ENCODE peak calls at places on chromosome 14, in five cellular contexts. One of them, this sample, is unnamed.
A peak's percentile ranks its signal among the peaks of the same experiment; 100 is the strongest.

GRCh38 chr14:95998656-95999055 is 40.5 kb upstream of the C14orf132 start:
- DNase-seq in BJ: peak; percentile 1
- DNase-seq in A549: no peak
- DNase-seq in heart right ventricle: no peak
- DNase-seq in epithelial cell of esophagus: peak; percentile 35
- DNase-seq in this sample: no peak

GRCh38 chr14:61616524-61617185 is 78.7 kb upstream of the HIF1A start:
- DNase-seq in BJ: no peak
- DNase-seq in A549: no peak
- DNase-seq in heart right ventricle: no peak
- DNase-seq in epithelial cell of esophagus: peak; percentile 56
- DNase-seq in this sample: peak; percentile 67

GRCh38 chr14:50020799-50021198 is 95.6 kb downstream of the VCPKMT start:
- DNase-seq in BJ: no peak
- DNase-seq in A549: no peak
- DNase-seq in heart right ventricle: no peak
- DNase-seq in epithelial cell of esophagus: no peak
- DNase-seq in this sample: no peak

GRCh38 chr14:63308723-63309317 is 9.9 kb downstream of the GPHB5 start:
- DNase-seq in BJ: no peak
- DNase-seq in A549: no peak
- DNase-seq in heart right ventricle: no peak
- DNase-seq in epithelial cell of esophagus: peak; percentile 44
- DNase-seq in this sample: no peak

GRCh38 chr14:53962954-53963490 is 6.4 kb upstream of the BMP4 start:
- DNase-seq in BJ: no peak
- DNase-seq in A549: no peak
- DNase-seq in heart right ventricle: no peak
- DNase-seq in epithelial cell of esophagus: no peak
- DNase-seq in this sample: no peak

GRCh38 chr14:104939666-104940410 is 15.2 kb downstream of the PLD4 start:
- DNase-seq in BJ: no peak
- DNase-seq in A549: no peak
- DNase-seq in heart right ventricle: no peak
- DNase-seq in epithelial cell of esophagus: no peak
- DNase-seq in this sample: no peak

GRCh38 chr14:37081220-37081619 is 91.2 kb downstream of the SLC25A21 start:
- DNase-seq in BJ: no peak
- DNase-seq in A549: no peak
- DNase-seq in heart right ventricle: no peak
- DNase-seq in epithelial cell of esophagus: peak; percentile 98
- DNase-seq in this sample: peak; percentile 69

GRCh38 chr14:89317051-89317691 is 99.9 kb downstream of the FOXN3 start:
- DNase-seq in BJ: no peak
- DNase-seq in A549: no peak
- DNase-seq in heart right ventricle: no peak
- DNase-seq in epithelial cell of esophagus: no peak
- DNase-seq in this sample: no peak

GRCh38 chr14:58243790-58244555 is 670 bp upstream of the PSMA3 start:
- DNase-seq in BJ: no peak
- DNase-seq in A549: peak; percentile 45
- DNase-seq in heart right ventricle: no peak
- DNase-seq in epithelial cell of esophagus: peak; percentile 53
- DNase-seq in this sample: no peak

GRCh38 chr14:69013943-69014782 is 35.1 kb upstream of the ACTN1 start:
- DNase-seq in BJ: no peak
- DNase-seq in A549: no peak
- DNase-seq in heart right ventricle: peak; percentile 18
- DNase-seq in epithelial cell of esophagus: peak; percentile 81
- DNase-seq in this sample: no peak

GRCh38 chr14:51962678-51963077 is 26.7 kb upstream of the RTRAF start:
- DNase-seq in BJ: no peak
- DNase-seq in A549: no peak
- DNase-seq in heart right ventricle: no peak
- DNase-seq in epithelial cell of esophagus: peak; percentile 18
- DNase-seq in this sample: no peak

GRCh38 chr14:82806016-82806415 is 1272.4 kb upstream of the SEL1L start:
- DNase-seq in BJ: no peak
- DNase-seq in A549: no peak
- DNase-seq in heart right ventricle: no peak
- DNase-seq in epithelial cell of esophagus: no peak
- DNase-seq in this sample: no peak

GRCh38 chr14:33837943-33838683 is 112.8 kb downstream of the EGLN3 start:
- DNase-seq in BJ: no peak
- DNase-seq in A549: no peak
- DNase-seq in heart right ventricle: no peak
- DNase-seq in epithelial cell of esophagus: no peak
- DNase-seq in this sample: no peak

GRCh38 chr14:54428527-54428926 is 12.6 kb downstream of the CNIH1 start:
- DNase-seq in BJ: no peak
- DNase-seq in A549: no peak
- DNase-seq in heart right ventricle: no peak
- DNase-seq in epithelial cell of esophagus: no peak
- DNase-seq in this sample: no peak

GRCh38 chr14:69459122-69459521 is 25.4 kb upstream of the PLEKHD1 start:
- DNase-seq in BJ: no peak
- DNase-seq in A549: no peak
- DNase-seq in heart right ventricle: no peak
- DNase-seq in epithelial cell of esophagus: peak; percentile 3
- DNase-seq in this sample: no peak

GRCh38 chr14:92880851-92881250 is 42.1 kb upstream of the CHGA start:
- DNase-seq in BJ: no peak
- DNase-seq in A549: peak; percentile 52
- DNase-seq in heart right ventricle: no peak
- DNase-seq in epithelial cell of esophagus: peak; percentile 83
- DNase-seq in this sample: no peak

GRCh38 chr14:99260652-99261551 is 11.1 kb downstream of the BCL11B start:
- DNase-seq in BJ: no peak
- DNase-seq in A549: no peak
- DNase-seq in heart right ventricle: no peak
- DNase-seq in epithelial cell of esophagus: no peak
- DNase-seq in this sample: no peak

GRCh38 chr14:39109893-39110715 is 4.0 kb upstream of the GEMIN2 start:
- DNase-seq in BJ: no peak
- DNase-seq in A549: no peak
- DNase-seq in heart right ventricle: no peak
- DNase-seq in epithelial cell of esophagus: no peak
- DNase-seq in this sample: no peak

GRCh38 chr14:96090441-96091148 is 51.4 kb downstream of the C14orf132 start:
- DNase-seq in BJ: no peak
- DNase-seq in A549: no peak
- DNase-seq in heart right ventricle: peak; percentile 84
- DNase-seq in epithelial cell of esophagus: no peak
- DNase-seq in this sample: no peak

GRCh38 chr14:66082009-66082408 is 404.2 kb upstream of the CCDC196 start:
- DNase-seq in BJ: no peak
- DNase-seq in A549: no peak
- DNase-seq in heart right ventricle: no peak
- DNase-seq in epithelial cell of esophagus: no peak
- DNase-seq in this sample: no peak

GRCh38 chr14:38419579-38419978 is 163.7 kb upstream of the CLEC14A start:
- DNase-seq in BJ: no peak
- DNase-seq in A549: no peak
- DNase-seq in heart right ventricle: no peak
- DNase-seq in epithelial cell of esophagus: no peak
- DNase-seq in this sample: no peak

GRCh38 chr14:51458563-51458955 is 193.2 kb upstream of the FRMD6 start:
- DNase-seq in BJ: no peak
- DNase-seq in A549: no peak
- DNase-seq in heart right ventricle: no peak
- DNase-seq in epithelial cell of esophagus: peak; percentile 83
- DNase-seq in this sample: no peak

GRCh38 chr14:20667957-20668356 is 16.4 kb upstream of the RNASE4 start:
- DNase-seq in BJ: no peak
- DNase-seq in A549: no peak
- DNase-seq in heart right ventricle: no peak
- DNase-seq in epithelial cell of esophagus: no peak
- DNase-seq in this sample: no peak

GRCh38 chr14:56125772-56126411 is 7.7 kb downstream of the PELI2 start:
- DNase-seq in BJ: no peak
- DNase-seq in A549: no peak
- DNase-seq in heart right ventricle: no peak
- DNase-seq in epithelial cell of esophagus: no peak
- DNase-seq in this sample: no peak

GRCh38 chr14:73457050-73457934 is 1.1 kb downstream of the NUMB start:
- DNase-seq in BJ: no peak
- DNase-seq in A549: no peak
- DNase-seq in heart right ventricle: peak; percentile 33
- DNase-seq in epithelial cell of esophagus: peak; percentile 62
- DNase-seq in this sample: no peak

GRCh38 chr14:56351861-56352260 is 227.7 kb upstream of the TMEM260 start:
- DNase-seq in BJ: peak; percentile 16
- DNase-seq in A549: no peak
- DNase-seq in heart right ventricle: no peak
- DNase-seq in epithelial cell of esophagus: peak; percentile 63
- DNase-seq in this sample: peak; percentile 63

GRCh38 chr14:65478596-65478995 is 66.1 kb downstream of the FUT8 start:
- DNase-seq in BJ: no peak
- DNase-seq in A549: no peak
- DNase-seq in heart right ventricle: no peak
- DNase-seq in epithelial cell of esophagus: peak; percentile 65
- DNase-seq in this sample: peak; percentile 81

GRCh38 chr14:27553820-27554219 is 956.0 kb upstream of the NOVA1 start:
- DNase-seq in BJ: no peak
- DNase-seq in A549: no peak
- DNase-seq in heart right ventricle: no peak
- DNase-seq in epithelial cell of esophagus: peak; percentile 1
- DNase-seq in this sample: no peak

GRCh38 chr14:89617471-89618291 is 200.6 kb upstream of the FOXN3 start:
- DNase-seq in BJ: no peak
- DNase-seq in A549: no peak
- DNase-seq in heart right ventricle: peak; percentile 36
- DNase-seq in epithelial cell of esophagus: peak; percentile 46
- DNase-seq in this sample: no peak

GRCh38 chr14:105525861-105526780 is at the start of gene TMEM121:
- DNase-seq in BJ: no peak
- DNase-seq in A549: peak; percentile 47
- DNase-seq in heart right ventricle: no peak
- DNase-seq in epithelial cell of esophagus: no peak
- DNase-seq in this sample: no peak

DNA sequence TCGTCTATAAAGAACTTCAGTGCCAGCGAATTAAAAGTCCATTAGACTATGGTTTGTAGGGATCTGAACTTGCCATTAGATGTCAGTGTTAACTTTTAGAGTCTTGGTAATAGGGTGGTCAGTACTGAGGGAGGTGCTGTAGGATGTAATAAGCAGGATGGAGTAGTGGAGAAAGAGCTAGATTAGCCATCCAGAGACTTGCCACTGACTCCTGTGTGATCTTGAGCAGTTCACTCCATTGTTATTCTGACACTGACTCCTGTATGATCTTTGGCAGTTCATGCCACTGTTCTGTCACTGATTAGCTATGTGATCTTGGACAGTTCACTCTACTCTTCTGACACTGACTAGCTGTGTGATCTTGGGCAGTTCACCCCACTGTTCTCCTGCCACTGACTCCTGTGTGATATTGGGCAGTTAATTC is 133.6 kb downstream of the TTLL5 start:
- DNase-seq in BJ: peak; percentile 10
- DNase-seq in A549: no peak
- DNase-seq in heart right ventricle: no peak
- DNase-seq in epithelial cell of esophagus: peak; percentile 27
- DNase-seq in this sample: peak; percentile 25
- TF ChIP-seq CTCF in BJ: peak; percentile 55
- TF ChIP-seq CTCF in A549: peak; percentile 15
- TF ChIP-seq CTCF in heart right ventricle: peak; percentile 29
- TF ChIP-seq CTCF in epithelial cell of esophagus: no peak
- TF ChIP-seq CTCF in this sample: peak; percentile 53

GRCh38 chr14:101562659-101563351 is 1.5 kb downstream of the DIO3 start:
- DNase-seq in BJ: no peak
- DNase-seq in A549: no peak
- DNase-seq in heart right ventricle: no peak
- DNase-seq in epithelial cell of esophagus: no peak
- DNase-seq in this sample: no peak
- H3K4me3 ChIP-seq in BJ: no peak overlapping the region
- H3K4me3 ChIP-seq in A549: no peak overlapping the region
- H3K4me3 ChIP-seq in heart right ventricle: no peak overlapping the region
- H3K4me3 ChIP-seq in epithelial cell of esophagus: no peak overlapping the region
- H3K4me3 ChIP-seq in this sample: no peak overlapping the region

GRCh38 chr14:34872822-34873590 is 2.2 kb downstream of the BAZ1A start:
- DNase-seq in BJ: no peak
- DNase-seq in A549: peak; percentile 46
- DNase-seq in heart right ventricle: no peak
- DNase-seq in epithelial cell of esophagus: peak; percentile 88
- DNase-seq in this sample: no peak

GRCh38 chr14:34874386-34875030 is 652 bp downstream of the BAZ1A start:
- DNase-seq in BJ: no peak
- DNase-seq in A549: peak; percentile 21
- DNase-seq in heart right ventricle: peak; percentile 44
- DNase-seq in epithelial cell of esophagus: peak; percentile 53
- DNase-seq in this sample: no peak

GRCh38 chr14:34873591-34874385 is 1.4 kb downstream of the BAZ1A start:
- DNase-seq in BJ: no peak
- DNase-seq in A549: peak; percentile 29
- DNase-seq in heart right ventricle: peak; percentile 90
- DNase-seq in epithelial cell of esophagus: peak; percentile 85
- DNase-seq in this sample: peak; percentile 31

GRCh38 chr14:34875031-34875922 is at the start of gene BAZ1A:
- DNase-seq in BJ: peak; percentile 51
- DNase-seq in A549: peak; percentile 95
- DNase-seq in heart right ventricle: peak; percentile 59
- DNase-seq in epithelial cell of esophagus: peak; percentile 93
- DNase-seq in this sample: peak; percentile 76
- TF ChIP-seq CTCF in BJ: peak; percentile 32
- TF ChIP-seq CTCF in A549: no peak
- TF ChIP-seq CTCF in heart right ventricle: peak; percentile 29
- TF ChIP-seq CTCF in epithelial cell of esophagus: no peak
- TF ChIP-seq CTCF in this sample: no peak

GRCh38 chr14:75042040-75042439 is 9.2 kb downstream of the MLH3 start:
- DNase-seq in BJ: no peak
- DNase-seq in A549: no peak
- DNase-seq in heart right ventricle: no peak
- DNase-seq in epithelial cell of esophagus: no peak
- DNase-seq in this sample: no peak

GRCh38 chr14:75040959-75041358 is 10.3 kb downstream of the MLH3 start:
- DNase-seq in BJ: no peak
- DNase-seq in A549: no peak
- DNase-seq in heart right ventricle: no peak
- DNase-seq in epithelial cell of esophagus: no peak
- DNase-seq in this sample: no peak

GRCh38 chr14:75040497-75040896 is 10.8 kb downstream of the MLH3 start:
- DNase-seq in BJ: no peak
- DNase-seq in A549: no peak
- DNase-seq in heart right ventricle: no peak
- DNase-seq in epithelial cell of esophagus: no peak
- DNase-seq in this sample: no peak

GRCh38 chr14:75044322-75044721 is 6.9 kb downstream of the MLH3 start:
- DNase-seq in BJ: no peak
- DNase-seq in A549: no peak
- DNase-seq in heart right ventricle: no peak
- DNase-seq in epithelial cell of esophagus: peak; percentile 61
- DNase-seq in this sample: no peak

DNA sequence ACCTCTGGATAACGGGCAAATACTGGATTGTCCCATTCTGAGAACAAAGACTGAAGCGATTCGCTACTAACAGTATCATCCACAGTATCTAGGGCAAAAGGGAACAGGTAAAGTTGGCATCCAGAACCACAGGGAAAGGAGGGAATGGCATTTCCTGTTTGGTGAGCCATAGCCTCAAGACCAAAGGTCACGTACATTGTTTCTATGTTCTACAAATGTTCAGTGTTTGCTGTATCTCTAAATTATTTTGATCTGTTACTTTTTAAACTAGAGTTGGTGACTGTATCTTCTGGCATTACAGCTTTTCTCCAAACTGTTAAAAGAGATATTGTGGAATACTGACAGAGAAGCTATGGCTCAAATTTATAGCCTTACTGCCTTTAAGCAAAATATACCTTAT is 9.7 kb downstream of the MLH3 start:
- DNase-seq in BJ: no peak
- DNase-seq in A549: no peak
- DNase-seq in heart right ventricle: no peak
- DNase-seq in epithelial cell of esophagus: no peak
- DNase-seq in this sample: no peak
- H3K4me3 ChIP-seq in BJ: no peak overlapping the region
- H3K4me3 ChIP-seq in A549: peak overlapping the region; percentile 9
- H3K4me3 ChIP-seq in heart right ventricle: no peak overlapping the region
- H3K4me3 ChIP-seq in epithelial cell of esophagus: no peak overlapping the region
- H3K4me3 ChIP-seq in this sample: no peak overlapping the region